ENCODE peak calls at places on chromosomes 5 and 9, in five cellular contexts. A is PC-3, H is hepatocyte, X is GM23248, E is MM.1S. T is an unnamed sample.
A peak's percentile ranks its signal among the peaks of the same experiment; 100 is the strongest.

GRCh38 chr5:109652096-109652495 is 37.6 kb upstream of the MAN2A1 start:
- DNase-seq in A (no peak), H (no peak), X (no peak), E (no peak), T (no peak)

GRCh38 chr9:86713456-86713855 is 233.8 kb downstream of the GAS1 start:
- DNase-seq in A (peak; percentile 10), H (no peak), X (peak; percentile 76), E (no peak), T (no peak)

GRCh38 chr9:124381073-124381945 is 33.9 kb downstream of the PSMB7 start:
- DNase-seq in A (no peak), H (no peak), X (peak; percentile 79), E (no peak), T (no peak)

GRCh38 chr5:144421411-144421810 is 250.7 kb downstream of the KCTD16 start:
- DNase-seq in A (no peak), H (peak; percentile 13), X (peak; percentile 20), E (no peak), T (no peak)

GRCh38 chr5:123813251-123813650 is 301.3 kb downstream of the CSNK1G3 start:
- DNase-seq in A (no peak), H (no peak), X (no peak), E (no peak), T (no peak)

GRCh38 chr5:77632526-77633268 is 5.8 kb downstream of the OTP start:
- DNase-seq in A (no peak), H (no peak), X (no peak), E (no peak), T (no peak)

GRCh38 chr5:172389578-172390112 is 64.7 kb downstream of the SH3PXD2B start:
- DNase-seq in A (no peak), H (no peak), X (no peak), E (no peak), T (no peak)

GRCh38 chr5:34789021-34789531 is 49.9 kb upstream of the TTC23L start:
- DNase-seq in A (no peak), H (no peak), X (peak; percentile 92), E (no peak), T (no peak)

GRCh38 chr5:150341331-150341730 is 16.2 kb upstream of the TCOF1 start:
- DNase-seq in A (no peak), H (no peak), X (no peak), E (peak; percentile 14), T (no peak)

GRCh38 chr9:127973169-127974001 is 7.4 kb downstream of the EEIG1 start:
- DNase-seq in A (no peak), H (no peak), X (no peak), E (no peak), T (no peak)

GRCh38 chr9:127974002-127974768 is 6.6 kb downstream of the EEIG1 start:
- DNase-seq in A (no peak), H (no peak), X (no peak), E (no peak), T (no peak)

GRCh38 chr9:127976498-127976897 is 4.3 kb downstream of the EEIG1 start:
- DNase-seq in A (no peak), H (no peak), X (no peak), E (no peak), T (no peak)

GRCh38 chr9:127975376-127976315 is 5.1 kb downstream of the EEIG1 start:
- DNase-seq in A (no peak), H (no peak), X (peak; percentile 57), E (no peak), T (no peak)

DNA sequence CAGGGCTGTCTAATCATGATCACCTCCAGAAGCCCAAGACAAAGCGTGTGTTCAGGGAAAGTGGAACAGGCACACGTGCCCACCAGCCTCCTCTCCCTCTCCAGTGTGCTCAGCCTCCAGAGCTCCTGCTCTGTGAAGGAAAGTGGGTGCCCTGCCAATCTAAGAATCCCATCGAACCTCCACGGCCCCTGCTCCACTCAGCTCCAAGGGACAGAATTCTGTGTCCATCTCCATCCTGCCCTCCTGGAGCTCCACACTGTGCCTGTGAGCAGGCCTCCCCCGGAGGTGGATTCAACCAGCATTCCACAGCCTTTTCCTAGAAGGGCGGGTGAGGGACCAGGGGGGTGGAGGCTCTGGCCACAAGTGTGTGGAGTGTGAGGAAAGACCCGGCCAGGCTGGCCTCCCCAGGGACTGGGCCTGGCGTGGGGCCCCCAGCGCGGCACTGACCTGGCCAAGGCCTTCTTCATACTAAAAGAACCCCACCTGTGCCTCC is 6.0 kb downstream of the EEIG1 start:
- DNase-seq in A (no peak), H (no peak), X (peak; percentile 64), E (no peak), T (no peak)
- H3K4me1 ChIP-seq in A (peaks cover 20% of the 10 kb centered on the region), H (peaks cover 90% of the 10 kb centered on the region), X (peaks cover 46% of the 10 kb centered on the region), E (peaks cover 66% of the 10 kb centered on the region), T (peaks cover 81% of the 10 kb centered on the region)

DNA sequence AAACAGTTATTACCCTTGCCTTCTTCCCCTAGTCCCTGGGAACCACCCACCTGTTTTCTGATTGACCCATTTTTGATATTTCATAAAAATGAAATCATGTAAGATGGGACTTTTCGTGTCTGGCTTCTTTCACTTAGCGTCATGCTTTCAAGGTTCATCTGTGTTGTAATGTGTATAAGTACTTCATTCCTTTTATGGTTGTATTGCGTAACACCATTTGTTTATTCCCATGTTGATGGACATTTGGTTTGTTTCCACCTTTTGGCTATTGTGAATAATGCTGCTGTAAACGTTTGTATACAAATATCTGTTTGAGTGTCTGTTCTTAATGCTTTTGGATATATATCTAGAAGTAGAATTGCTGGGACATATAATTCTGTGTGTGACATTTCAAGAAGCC is 650.1 kb upstream of the COX7C start:
- DNase-seq in A (no peak), H (no peak), X (no peak), E (no peak), T (no peak)
- TF ChIP-seq EZH2phosphoT487 in A (no peak), H (no peak), X (no peak), E (no peak), T (no peak)

DNA sequence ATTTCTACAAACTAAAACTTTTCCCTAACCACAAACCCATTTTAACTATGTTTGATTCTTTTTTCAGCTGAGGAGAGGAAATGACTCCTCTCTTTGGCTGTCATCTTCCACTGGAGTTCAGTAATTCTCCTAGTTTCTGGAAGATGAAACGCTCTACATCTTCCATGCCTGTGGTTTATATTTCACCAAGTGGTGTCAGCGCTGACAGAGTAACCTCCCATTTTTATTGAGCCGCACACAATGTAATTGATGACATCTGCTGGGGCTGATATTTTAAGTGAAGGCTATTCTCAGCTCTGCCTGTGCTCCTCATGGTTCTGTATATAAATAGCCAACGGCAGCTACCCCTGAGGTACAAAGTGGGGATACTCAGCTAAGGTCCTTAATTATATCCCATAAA is 234.6 kb downstream of the SPOCK1 start:
- DNase-seq in A (no peak), H (no peak), X (peak; percentile 92), E (no peak), T (no peak)
- H2AFZ ChIP-seq in A (no peak overlapping the region), H (no peak overlapping the region), X (no peak overlapping the region), E (no peak overlapping the region), T (no peak overlapping the region)

DNA sequence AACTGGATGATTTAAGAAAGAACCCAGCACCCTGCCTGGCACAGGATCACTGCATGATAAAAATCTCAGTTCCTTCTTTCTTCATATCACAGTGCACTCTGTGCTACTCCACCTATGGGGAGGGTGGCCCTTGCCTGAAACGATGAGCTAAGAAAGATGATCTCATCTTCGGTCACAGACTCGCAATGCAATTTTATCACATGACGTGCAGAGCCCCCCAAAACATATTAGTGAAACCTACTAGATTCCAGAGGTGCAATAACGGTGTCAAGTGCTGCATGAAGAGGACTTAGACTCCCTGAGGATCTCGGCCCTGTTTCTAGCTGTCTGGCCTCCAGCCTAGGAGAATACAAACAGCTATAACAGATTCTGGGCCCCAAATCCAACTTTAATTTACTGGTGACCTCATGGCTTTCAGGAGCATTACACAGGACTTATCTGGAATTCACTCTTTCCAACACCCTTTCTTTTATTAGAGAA is 104.0 kb downstream of the EBF1 start:
- DNase-seq in A (no peak), H (no peak), X (peak; percentile 56), E (no peak), T (no peak)
- H3K4me1 ChIP-seq in A (peaks cover 9% of the 10 kb centered on the region), H (peaks cover 8% of the 10 kb centered on the region), X (peaks cover 54% of the 10 kb centered on the region), E (no peaks in the 10 kb centered on the region), T (no peaks in the 10 kb centered on the region)

GRCh38 chr5:135718151-135718550 is 116.3 kb upstream of the SLC25A48 start:
- DNase-seq in A (peak; percentile 24), H (peak; percentile 58), X (peak; percentile 80), E (no peak), T (no peak)
- TF ChIP-seq EZH2phosphoT487 in A (no peak), H (no peak), X (no peak), E (no peak), T (no peak)

GRCh38 chr5:79025054-79025465 is 40.0 kb upstream of the ARSB start:
- DNase-seq in A (peak; percentile 68), H (peak; percentile 84), X (peak; percentile 74), E (peak; percentile 44), T (peak; percentile 59)

GRCh38 chr5:79021753-79022152 is 36.6 kb upstream of the ARSB start:
- DNase-seq in A (no peak), H (no peak), X (no peak), E (no peak), T (peak; percentile 8)

GRCh38 chr5:79023947-79024346 is 38.8 kb upstream of the ARSB start:
- DNase-seq in A (no peak), H (no peak), X (no peak), E (no peak), T (no peak)

GRCh38 chr5:79023323-79023722 is 38.2 kb upstream of the ARSB start:
- DNase-seq in A (no peak), H (no peak), X (no peak), E (no peak), T (no peak)

GRCh38 chr5:79020861-79021561 is 35.9 kb upstream of the ARSB start:
- DNase-seq in A (peak; percentile 70), H (peak; percentile 79), X (peak; percentile 81), E (peak; percentile 55), T (peak; percentile 60)
- H2AFZ ChIP-seq in A (peak overlapping the region; percentile 79), H (peak overlapping the region; percentile 52), X (peak overlapping the region; percentile 76), E (peak overlapping the region; percentile 18), T (no peak overlapping the region)

GRCh38 chr5:82861705-82862104 is 215.5 kb downstream of the TMEM167A start:
- DNase-seq in A (no peak), H (peak; percentile 42), X (peak; percentile 28), E (no peak), T (no peak)
- H3K4me1 ChIP-seq in A (no peaks in the 10 kb centered on the region), H (peaks cover 4% of the 10 kb centered on the region), X (no peaks in the 10 kb centered on the region), E (no peaks in the 10 kb centered on the region), T (no peaks in the 10 kb centered on the region)

GRCh38 chr5:17944046-17944445 is 309.8 kb downstream of the TAF11L14 start:
- DNase-seq in A (no peak), H (no peak), X (no peak), E (no peak), T (no peak)
- TF ChIP-seq EZH2phosphoT487 in A (no peak), H (no peak), X (no peak), E (no peak), T (no peak)

T was measured in OCI-LY7.